ENCODE peak calls at places on chromosome 17, in six cellular contexts. U is EL, F is GM19239, R is mucosa of gallbladder, M is GM13977, G is AG09309. I is an unnamed sample.
A peak's percentile ranks its signal among the peaks of the same experiment; 100 is the strongest.

GRCh38 chr17:37648555-37648954 is 5.3 kb upstream of the DDX52 start:
- DNase-seq in U (peak; percentile 81), F (no peak), R (no peak), M (no peak), G (peak; percentile 29), I (no peak)

GRCh38 chr17:41439375-41439774 is 1.4 kb downstream of the KRT38 start:
- DNase-seq in U (peak; percentile 25), F (no peak), R (no peak), M (no peak), G (no peak), I (no peak)

GRCh38 chr17:54353789-54354525 is 531.2 kb downstream of the KIF2B start:
- DNase-seq in U (no peak), F (no peak), R (no peak), M (no peak), G (no peak), I (no peak)

GRCh38 chr17:63688396-63689020 is 11.4 kb downstream of the LIMD2 start:
- DNase-seq in U (no peak), F (no peak), R (no peak), M (peak; percentile 54), G (no peak), I (no peak)

GRCh38 chr17:77833769-77834168 is 124.7 kb upstream of the TNRC6C start:
- DNase-seq in U (no peak), F (no peak), R (no peak), M (no peak), G (no peak), I (no peak)

GRCh38 chr17:45246861-45247428 is 14.9 kb downstream of the SPATA32 start:
- DNase-seq in U (no peak), F (no peak), R (no peak), M (peak; percentile 74), G (no peak), I (no peak)

GRCh38 chr17:63405020-63405419 is 41.1 kb downstream of the CYB561 start:
- DNase-seq in U (no peak), F (no peak), R (no peak), M (no peak), G (no peak), I (no peak)

GRCh38 chr17:13594762-13595697 is 6.7 kb downstream of the HS3ST3A1 start:
- DNase-seq in U (peak; percentile 85), F (peak; percentile 44), R (peak; percentile 84), M (peak; percentile 67), G (no peak), I (peak; percentile 39)

GRCh38 chr17:58303981-58304734 is 23.4 kb upstream of the MPO start:
- DNase-seq in U (peak; percentile 45), F (peak; percentile 91), R (peak; percentile 15), M (peak; percentile 92), G (no peak), I (peak; percentile 8)

GRCh38 chr17:50956750-50957523 is 90.8 kb upstream of the TOB1 start:
- DNase-seq in U (peak; percentile 64), F (peak; percentile 54), R (peak; percentile 56), M (peak; percentile 73), G (no peak), I (peak; percentile 27)

I was measured in Panc1.